ENCODE peak calls at places on chromosome 13, in four cellular contexts. J is activated CD8-positive, alpha-beta memory T cell treated with anti-CD3 and anti-CD28 coated beads for 1 hour; C is HEK293T; Z is lower lobe of right lung. A is an unnamed sample.

GRCh38 chr13:23617551-23618014 is 47.4 kb downstream of the TNFRSF19 start:
- DNase-seq in C (no peak), J (no peak), Z (no peak), A (no peak)

GRCh38 chr13:37899753-37900152 is 30.2 kb upstream of the TRPC4 start:
- DNase-seq in C (no peak), J (no peak), Z (no peak), A (no peak)

GRCh38 chr13:113735194-113735593 is 23.8 kb upstream of the TMEM255B start:
- DNase-seq in C (no peak), Z (peak; percentile 23), J (no peak), A (no peak)

GRCh38 chr13:44140146-44140545 is 233.5 kb upstream of the SERP2 start:
- DNase-seq in Z (no peak), J (no peak), C (no peak), A (no peak)

GRCh38 chr13:71015021-71015420 is 852.0 kb downstream of the DACH1 start:
- DNase-seq in C (no peak), Z (no peak), J (no peak), A (no peak)

GRCh38 chr13:113060557-113061270 is 44.9 kb upstream of the F7 start:
- DNase-seq in J (no peak), C (no peak), Z (peak; percentile 39), A (no peak)

GRCh38 chr13:45456196-45456972 is 8.4 kb upstream of the COG3 start:
- DNase-seq in J (no peak), C (no peak), Z (no peak), A (no peak)

GRCh38 chr13:98285317-98285716 is 108.2 kb upstream of the RNF113B start:
- DNase-seq in Z (no peak), J (no peak), C (no peak), A (no peak)

GRCh38 chr13:69109891-69110525 is 997.6 kb upstream of the ATXN8OS start:
- DNase-seq in J (no peak), Z (no peak), C (no peak), A (no peak)

GRCh38 chr13:21849323-21849722 is 178.4 kb downstream of the FGF9 start:
- DNase-seq in J (no peak), Z (no peak), C (peak; percentile 19), A (no peak)

GRCh38 chr13:44271031-44271433 is 102.6 kb upstream of the SERP2 start:
- DNase-seq in C (no peak), J (no peak), Z (no peak), A (no peak)

GRCh38 chr13:79379274-79379673 is 26.8 kb downstream of the RBM26 start:
- DNase-seq in Z (no peak), C (no peak), J (no peak), A (no peak)

GRCh38 chr13:105982219-105982618 is 553.2 kb downstream of the EFNB2 start:
- DNase-seq in J (no peak), C (no peak), Z (no peak), A (no peak)

GRCh38 chr13:93982189-93982918 is 497.1 kb downstream of the DCT start:
- DNase-seq in J (no peak), Z (no peak), C (no peak), A (no peak)

GRCh38 chr13:72782717-72783116 is 784 bp downstream of the PIBF1 start:
- DNase-seq in Z (no peak), J (no peak), C (no peak), A (no peak)

GRCh38 chr13:89900104-89900760 is 1447.3 kb upstream of the MIR17HG start:
- DNase-seq in Z (no peak), C (no peak), J (no peak), A (no peak)

GRCh38 chr13:67143544-67144115 is 86.5 kb downstream of the PCDH9 start:
- DNase-seq in J (no peak), Z (no peak), C (no peak), A (no peak)

GRCh38 chr13:76934671-76935070 is 13.6 kb upstream of the ACOD1 start:
- DNase-seq in C (no peak), J (no peak), Z (no peak), A (no peak)

GRCh38 chr13:114109646-114110045 is 22.8 kb downstream of the RASA3 start:
- DNase-seq in C (no peak), J (no peak), Z (peak; percentile 49), A (no peak)

GRCh38 chr13:43544011-43544410 is 242.8 kb downstream of the ENOX1 start:
- DNase-seq in J (no peak), Z (no peak), C (no peak), A (no peak)

GRCh38 chr13:112828082-112828699 is 138.4 kb downstream of the ATP11A start:
- DNase-seq in C (no peak), Z (no peak), J (no peak), A (no peak)

GRCh38 chr13:111488466-111489132 is 168.2 kb downstream of the TEX29 start:
- DNase-seq in Z (no peak), J (no peak), C (no peak), A (no peak)

GRCh38 chr13:87235621-87236020 is 435.6 kb upstream of the SLITRK5 start:
- DNase-seq in C (no peak), J (no peak), Z (no peak), A (no peak)

GRCh38 chr13:60933638-60934037 is 482.0 kb downstream of the PCDH20 start:
- DNase-seq in J (no peak), Z (no peak), C (no peak), A (no peak)

A was measured in COLO829.